ENCODE peak calls at places on chromosomes 3 and 15, in four cellular contexts. F is NB4, Z is AG04450, R is suprapubic skin. D is an unnamed sample.

GRCh38 chr15:76386178-76386577 is 49.6 kb downstream of the ISL2 start:
- DNase-seq in F (no peak), R (no peak), Z (no peak), D (no peak)

GRCh38 chr3:101240719-101241118 is 79.7 kb downstream of the IMPG2 start:
- DNase-seq in F (no peak), Z (no peak), R (no peak), D (no peak)

GRCh38 chr15:100769043-100769974 is 110.3 kb upstream of the ALDH1A3 start:
- DNase-seq in F (no peak), Z (no peak), R (no peak), D (no peak)

GRCh38 chr3:133038089-133038730 is at the start of gene TMEM108:
- DNase-seq in F (no peak), R (peak; percentile 85), Z (peak; percentile 30), D (no peak)

GRCh38 chr15:64205202-64205601 is 42.4 kb upstream of the PPIB start:
- DNase-seq in F (no peak), Z (no peak), R (no peak), D (no peak)

GRCh38 chr3:24323272-24323671 is 171.4 kb downstream of the THRB start:
- DNase-seq in F (no peak), Z (no peak), R (no peak), D (no peak)

GRCh38 chr15:20345401-20345958 is 196.1 kb downstream of the GOLGA6L6 start:
- DNase-seq in Z (no peak), F (no peak), R (peak; percentile 49), D (no peak)

GRCh38 chr3:159766563-159767185 is 222.0 kb upstream of the IL12A start:
- DNase-seq in F (no peak), Z (no peak), R (no peak), D (no peak)

GRCh38 chr3:14235896-14236295 is 57.3 kb downstream of the LSM3 start:
- DNase-seq in F (no peak), R (peak; percentile 85), Z (no peak), D (no peak)

GRCh38 chr3:67361323-67361722 is 293.1 kb downstream of the SUCLG2 start:
- DNase-seq in R (no peak), Z (no peak), F (no peak), D (no peak)

GRCh38 chr3:165884518-165884917 is 47.3 kb upstream of the BCHE start:
- DNase-seq in Z (no peak), R (no peak), F (no peak), D (no peak)

GRCh38 chr15:72229076-72229946 is 1.7 kb downstream of the PKM start:
- DNase-seq in F (peak; percentile 37), Z (no peak), R (no peak), D (peak; percentile 75)

GRCh38 chr15:72229947-72230196 is 1.1 kb downstream of the PKM start:
- DNase-seq in F (no peak), R (no peak), Z (no peak), D (no peak)

GRCh38 chr15:72230197-72231065 is 559 bp downstream of the PKM start:
- DNase-seq in F (peak; percentile 92), R (peak; percentile 95), Z (peak; percentile 73), D (peak; percentile 88)

GRCh38 chr15:72227192-72227586 is 3.8 kb downstream of the PKM start:
- DNase-seq in R (no peak), F (peak; percentile 65), Z (no peak), D (peak; percentile 82)

GRCh38 chr15:72227720-72228119 is 3.3 kb downstream of the PKM start:
- DNase-seq in Z (no peak), F (peak; percentile 66), R (no peak), D (peak; percentile 21)
- H3K4me3 ChIP-seq in Z (peak overlapping the region; percentile 96), F (peak overlapping the region; percentile 66), R (peak overlapping the region; percentile 89), D (peak overlapping the region; percentile 91)

GRCh38 chr15:51888593-51889195 is 59.2 kb downstream of the TMOD3 start:
- DNase-seq in F (peak; percentile 37), Z (no peak), R (no peak), D (peak; percentile 8)
- TF ChIP-seq CTCF in F (peak; percentile 43), Z (peak; percentile 76), R (peak; percentile 58), D (peak; percentile 56)

GRCh38 chr15:74387141-74387541 is 19.7 kb upstream of the CYP11A1 start:
- DNase-seq in F (no peak), R (no peak), Z (no peak), D (no peak)
- H3K4me3 ChIP-seq in F (no peak overlapping the region), R (no peak overlapping the region), Z (no peak overlapping the region), D (no peak overlapping the region)

DNA sequence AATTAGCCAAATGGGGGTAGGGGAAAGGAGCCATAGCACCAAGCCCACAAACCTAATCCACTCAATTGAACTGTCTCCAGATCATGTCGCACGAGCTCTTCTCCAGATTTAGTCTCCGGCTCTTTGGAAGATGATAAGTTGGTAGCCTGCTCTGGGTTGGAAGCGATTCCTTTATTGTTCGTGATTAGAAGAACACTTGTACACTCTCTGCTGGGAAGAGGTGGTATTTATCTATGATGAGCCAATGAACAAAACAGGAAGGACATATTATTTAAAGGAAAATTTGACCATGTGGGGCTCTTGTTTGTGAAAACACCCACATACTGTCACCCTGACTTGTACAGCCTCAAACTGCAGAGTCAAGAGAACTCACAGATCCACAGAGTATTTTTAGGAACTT is 54.4 kb downstream of the MYZAP start:
- DNase-seq in R (no peak), F (no peak), Z (no peak), D (no peak)
- TF ChIP-seq CTCF in R (no peak), F (no peak), Z (no peak), D (no peak)

DNA sequence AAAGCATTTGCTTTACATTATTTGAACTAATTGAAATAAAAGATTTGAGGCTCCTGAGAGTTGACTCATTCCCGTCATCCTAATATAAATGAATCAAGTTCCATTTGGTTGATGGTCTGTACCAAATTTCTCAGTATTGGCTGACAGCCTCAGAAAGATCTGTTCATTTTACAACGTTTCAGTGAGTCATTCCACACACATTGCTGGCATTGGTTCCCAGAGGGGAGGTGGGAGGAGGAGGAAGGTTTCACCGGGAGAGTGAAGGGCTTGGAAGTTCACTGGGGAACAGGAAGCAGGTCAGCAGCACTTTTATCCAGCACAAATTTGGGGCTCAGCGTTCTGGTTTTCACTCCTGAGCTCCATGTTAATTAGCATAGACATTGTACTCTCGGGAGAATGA is 176.7 kb upstream of the CADPS start:
- DNase-seq in Z (no peak), R (no peak), F (no peak), D (no peak)
- H3K4me3 ChIP-seq in Z (no peak overlapping the region), R (no peak overlapping the region), F (no peak overlapping the region), D (no peak overlapping the region)

GRCh38 chr3:34969513-34969912 is 669.8 kb upstream of the ARPP21 start:
- DNase-seq in Z (no peak), R (no peak), F (no peak), D (no peak)
- TF ChIP-seq CTCF in Z (no peak), R (no peak), F (no peak), D (no peak)